ENCODE peak calls at places on chromosomes 16 and 17, in five cellular contexts. One of them, this sample, is unnamed.

GRCh38 chr16:82736161-82736697 is 109.5 kb downstream of the CDH13 start:
- DNase-seq in GM12878: no peak
- DNase-seq in A549: no peak
- DNase-seq in vagina: no peak
- DNase-seq in heart left ventricle: no peak
- DNase-seq in this sample: no peak

GRCh38 chr17:61131555-61131954 is 268.1 kb upstream of the TBX2 start:
- DNase-seq in heart left ventricle: no peak
- DNase-seq in GM12878: no peak
- DNase-seq in A549: no peak
- DNase-seq in vagina: no peak
- DNase-seq in this sample: no peak

GRCh38 chr17:38498353-38498752 is 70.1 kb downstream of the ARHGAP23 start:
- DNase-seq in heart left ventricle: no peak
- DNase-seq in GM12878: no peak
- DNase-seq in A549: no peak
- DNase-seq in vagina: no peak
- DNase-seq in this sample: no peak

GRCh38 chr16:17070882-17071592 is 399.7 kb downstream of the XYLT1 start:
- DNase-seq in GM12878: peak
- DNase-seq in vagina: no peak
- DNase-seq in heart left ventricle: no peak
- DNase-seq in A549: no peak
- DNase-seq in this sample: peak

GRCh38 chr17:33080091-33080490 is 88.4 kb downstream of the SPACA3 start:
- DNase-seq in A549: no peak
- DNase-seq in GM12878: no peak
- DNase-seq in vagina: no peak
- DNase-seq in heart left ventricle: no peak
- DNase-seq in this sample: no peak

GRCh38 chr17:17269926-17270773 is 10.9 kb downstream of the COPS3 start:
- DNase-seq in vagina: no peak
- DNase-seq in GM12878: no peak
- DNase-seq in A549: no peak
- DNase-seq in heart left ventricle: no peak
- DNase-seq in this sample: no peak

GRCh38 chr17:47730681-47731080 is 2.4 kb upstream of the TBX21 start:
- DNase-seq in vagina: no peak
- DNase-seq in heart left ventricle: no peak
- DNase-seq in GM12878: no peak
- DNase-seq in A549: no peak
- DNase-seq in this sample: no peak

GRCh38 chr17:41785091-41785875 is 1.2 kb downstream of the JUP start:
- DNase-seq in heart left ventricle: peak
- DNase-seq in GM12878: no peak
- DNase-seq in vagina: no peak
- DNase-seq in A549: no peak
- DNase-seq in this sample: no peak

GRCh38 chr16:11253009-11253994 is 2.7 kb downstream of the SOCS1 start:
- DNase-seq in A549: no peak
- DNase-seq in heart left ventricle: no peak
- DNase-seq in GM12878: no peak
- DNase-seq in vagina: no peak
- DNase-seq in this sample: no peak

GRCh38 chr17:61488878-61489718 is 36.9 kb downstream of the TBX4 start:
- DNase-seq in GM12878: no peak
- DNase-seq in A549: no peak
- DNase-seq in heart left ventricle: no peak
- DNase-seq in vagina: no peak
- DNase-seq in this sample: no peak

GRCh38 chr16:29806096-29806579 is at the start of gene MAZ:
- DNase-seq in vagina: no peak
- DNase-seq in heart left ventricle: no peak
- DNase-seq in A549: no peak
- DNase-seq in GM12878: no peak
- DNase-seq in this sample: no peak

GRCh38 chr17:64229815-64230550 is 33.1 kb downstream of the TEX2 start:
- DNase-seq in GM12878: no peak
- DNase-seq in heart left ventricle: no peak
- DNase-seq in A549: no peak
- DNase-seq in vagina: no peak
- DNase-seq in this sample: no peak

GRCh38 chr16:51524555-51525373 is 373.7 kb upstream of the SALL1 start:
- DNase-seq in GM12878: no peak
- DNase-seq in heart left ventricle: no peak
- DNase-seq in A549: peak
- DNase-seq in vagina: no peak
- DNase-seq in this sample: no peak

GRCh38 chr17:1324201-1324750 is 44.8 kb downstream of the TRARG1 start:
- DNase-seq in heart left ventricle: no peak
- DNase-seq in A549: no peak
- DNase-seq in vagina: no peak
- DNase-seq in GM12878: no peak
- DNase-seq in this sample: no peak
- H3K27ac ChIP-seq in heart left ventricle: no peak
- H3K27ac ChIP-seq in A549: no peak
- H3K27ac ChIP-seq in vagina: no peak
- H3K27ac ChIP-seq in GM12878: no peak
- H3K27ac ChIP-seq in this sample: no peak

DNA sequence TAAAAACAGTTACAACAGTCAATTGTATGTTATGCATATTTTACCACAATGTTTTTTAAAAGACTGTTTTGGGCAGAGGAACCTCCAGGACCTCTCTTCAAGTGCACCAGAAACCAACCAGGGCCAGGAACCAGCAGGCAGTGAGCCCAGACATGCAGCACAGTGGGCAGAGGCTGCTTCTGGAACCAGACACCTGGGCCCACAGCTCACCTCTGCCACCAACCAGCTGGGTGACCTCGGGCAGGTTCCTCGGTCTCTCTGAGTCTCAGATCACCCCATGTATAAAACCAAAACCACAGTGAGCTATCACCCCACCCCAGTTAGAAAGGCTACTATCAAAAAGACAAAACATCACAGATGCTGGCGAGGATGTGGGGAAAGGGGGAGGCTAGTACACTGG is 161.0 kb downstream of the C16orf95 start:
- DNase-seq in vagina: no peak
- DNase-seq in A549: no peak
- DNase-seq in GM12878: no peak
- DNase-seq in heart left ventricle: no peak
- DNase-seq in this sample: no peak
- TF ChIP-seq POLR2A in vagina: no peak
- TF ChIP-seq POLR2A in A549: no peak
- TF ChIP-seq POLR2A in GM12878: no peak
- TF ChIP-seq POLR2A in heart left ventricle: no peak
- TF ChIP-seq POLR2A in this sample: no peak

DNA sequence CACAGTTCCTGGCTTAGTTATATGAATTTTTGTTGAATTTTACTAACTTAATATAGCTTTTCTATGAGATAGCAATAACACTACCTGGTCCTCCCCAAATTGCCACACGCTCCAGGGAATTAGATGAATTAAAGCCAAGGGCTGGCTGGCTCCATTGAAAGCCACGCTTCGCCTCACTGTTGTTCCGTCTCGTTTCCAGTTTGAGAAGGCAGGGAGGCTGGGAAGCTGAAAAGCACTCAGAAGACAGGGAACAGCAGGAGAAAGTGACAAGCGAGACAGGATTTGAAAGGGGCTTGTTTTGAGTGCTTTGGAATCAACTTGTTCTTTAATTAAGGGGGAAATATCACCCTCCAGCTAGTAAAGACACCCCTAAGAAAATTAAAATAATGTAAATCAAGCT is 425.3 kb downstream of the CA10 start:
- DNase-seq in vagina: no peak
- DNase-seq in heart left ventricle: no peak
- DNase-seq in A549: no peak
- DNase-seq in GM12878: no peak
- DNase-seq in this sample: no peak
- H3K27ac ChIP-seq in vagina: no peak
- H3K27ac ChIP-seq in heart left ventricle: no peak
- H3K27ac ChIP-seq in A549: no peak
- H3K27ac ChIP-seq in GM12878: no peak
- H3K27ac ChIP-seq in this sample: no peak

GRCh38 chr17:56834380-56835258 is 668 bp downstream of the DGKE start:
- DNase-seq in A549: peak
- DNase-seq in heart left ventricle: peak
- DNase-seq in vagina: no peak
- DNase-seq in GM12878: peak
- DNase-seq in this sample: no peak

GRCh38 chr17:56833812-56834379 is at the start of the genes C17orf67 and DGKE:
- DNase-seq in GM12878: peak
- DNase-seq in vagina: no peak
- DNase-seq in A549: peak
- DNase-seq in heart left ventricle: peak
- DNase-seq in this sample: peak

GRCh38 chr17:56833023-56833811 is 503 bp downstream of the C17orf67 start:
- DNase-seq in vagina: no peak
- DNase-seq in heart left ventricle: peak
- DNase-seq in GM12878: peak
- DNase-seq in A549: peak
- DNase-seq in this sample: no peak

GRCh38 chr17:56832446-56832845 is 1.3 kb downstream of the C17orf67 start:
- DNase-seq in vagina: no peak
- DNase-seq in heart left ventricle: no peak
- DNase-seq in GM12878: no peak
- DNase-seq in A549: no peak
- DNase-seq in this sample: no peak

DNA sequence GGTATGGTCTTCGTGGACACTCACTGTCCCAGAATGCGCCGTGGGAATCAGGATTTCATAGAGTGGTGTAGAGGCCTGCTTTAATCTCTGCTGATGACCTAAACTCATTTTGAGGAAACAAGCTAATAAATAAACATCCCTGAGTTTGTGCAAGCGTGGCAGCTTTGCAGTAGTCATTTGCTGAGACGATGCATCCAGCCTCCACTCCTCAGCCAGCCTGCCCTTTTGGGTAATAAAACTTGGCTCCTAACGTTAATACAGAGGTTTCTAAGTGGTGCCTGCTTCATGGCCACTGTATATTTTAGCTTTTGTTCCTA is 1.3 kb downstream of the DGKE start:
- DNase-seq in heart left ventricle: no peak
- DNase-seq in A549: no peak
- DNase-seq in vagina: no peak
- DNase-seq in GM12878: no peak
- DNase-seq in this sample: no peak
- TF ChIP-seq POLR2A in heart left ventricle: no peak
- TF ChIP-seq POLR2A in A549: no peak
- TF ChIP-seq POLR2A in vagina: no peak
- TF ChIP-seq POLR2A in GM12878: no peak
- TF ChIP-seq POLR2A in this sample: no peak

GRCh38 chr17:72060084-72060483 is 60.7 kb upstream of the SOX9 start:
- DNase-seq in A549: no peak
- DNase-seq in vagina: no peak
- DNase-seq in heart left ventricle: no peak
- DNase-seq in GM12878: no peak
- DNase-seq in this sample: no peak

GRCh38 chr17:72065556-72065955 is 55.3 kb upstream of the SOX9 start:
- DNase-seq in A549: no peak
- DNase-seq in GM12878: no peak
- DNase-seq in vagina: no peak
- DNase-seq in heart left ventricle: no peak
- DNase-seq in this sample: no peak

GRCh38 chr17:72063756-72064461 is 56.9 kb upstream of the SOX9 start:
- DNase-seq in GM12878: no peak
- DNase-seq in A549: no peak
- DNase-seq in heart left ventricle: no peak
- DNase-seq in vagina: no peak
- DNase-seq in this sample: no peak

GRCh38 chr17:72063262-72063661 is 57.6 kb upstream of the SOX9 start:
- DNase-seq in vagina: no peak
- DNase-seq in heart left ventricle: no peak
- DNase-seq in GM12878: no peak
- DNase-seq in A549: no peak
- DNase-seq in this sample: no peak
- H3K27ac ChIP-seq in vagina: no peak
- H3K27ac ChIP-seq in heart left ventricle: no peak
- H3K27ac ChIP-seq in GM12878: no peak
- H3K27ac ChIP-seq in A549: no peak
- H3K27ac ChIP-seq in this sample: no peak

GRCh38 chr16:4957420-4957719 is 760 bp upstream of the SEC14L5 start:
- DNase-seq in vagina: no peak
- DNase-seq in A549: no peak
- DNase-seq in GM12878: no peak
- DNase-seq in heart left ventricle: no peak
- DNase-seq in this sample: no peak

GRCh38 chr16:4960579-4960978 is 2.4 kb downstream of the SEC14L5 start:
- DNase-seq in GM12878: no peak
- DNase-seq in vagina: no peak
- DNase-seq in A549: no peak
- DNase-seq in heart left ventricle: no peak
- DNase-seq in this sample: no peak

GRCh38 chr16:4954714-4955113 is 3.4 kb upstream of the SEC14L5 start:
- DNase-seq in heart left ventricle: no peak
- DNase-seq in vagina: no peak
- DNase-seq in GM12878: no peak
- DNase-seq in A549: no peak
- DNase-seq in this sample: no peak

GRCh38 chr16:4958510-4959111 is 481 bp downstream of the SEC14L5 start:
- DNase-seq in heart left ventricle: no peak
- DNase-seq in GM12878: no peak
- DNase-seq in vagina: no peak
- DNase-seq in A549: no peak
- DNase-seq in this sample: no peak

DNA sequence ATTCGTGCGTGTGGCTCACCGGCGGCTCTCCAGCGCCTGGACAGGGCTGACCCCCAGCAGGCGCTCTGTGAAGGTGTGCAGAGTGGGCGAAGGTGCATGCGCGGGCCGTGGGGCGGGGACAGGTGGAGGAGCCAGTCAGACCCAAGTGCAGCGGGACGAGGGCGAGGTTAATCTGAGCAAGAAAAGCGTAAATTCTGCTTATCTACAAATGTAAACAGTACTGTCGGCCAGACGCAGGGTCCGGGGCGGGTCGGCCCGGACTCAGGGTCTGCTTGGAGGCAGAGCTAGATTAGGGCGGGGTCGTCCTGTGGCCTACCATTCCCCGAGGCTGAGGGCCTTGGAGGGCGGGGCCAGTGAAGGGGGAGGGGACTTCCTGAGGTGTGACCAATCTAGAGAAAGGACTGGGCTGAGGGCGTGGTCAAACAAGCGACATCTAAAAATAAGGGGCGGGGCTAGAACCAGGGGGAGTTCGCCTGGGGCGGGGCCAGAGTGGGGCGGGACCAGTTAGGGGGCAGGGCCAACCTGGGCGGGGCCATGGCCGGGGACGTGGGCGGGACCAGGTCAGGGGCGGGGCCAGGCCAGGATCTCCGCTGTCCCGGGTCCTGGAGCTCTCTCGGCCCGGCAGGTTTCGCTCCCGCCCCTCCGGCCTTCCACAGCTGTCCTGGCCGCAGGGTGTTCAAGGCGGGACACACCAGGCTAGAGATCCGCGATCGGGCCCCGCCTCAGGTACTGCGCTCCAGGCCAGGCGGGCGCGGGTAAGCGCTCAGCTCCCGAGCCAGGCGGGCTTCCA is at the start of gene SEC14L5:
- DNase-seq in vagina: no peak
- DNase-seq in A549: peak
- DNase-seq in GM12878: peak
- DNase-seq in heart left ventricle: peak
- DNase-seq in this sample: peak
- TF ChIP-seq POLR2A in vagina: no peak
- TF ChIP-seq POLR2A in A549: no peak
- TF ChIP-seq POLR2A in GM12878: no peak
- TF ChIP-seq POLR2A in heart left ventricle: no peak
- TF ChIP-seq POLR2A in this sample: peak

This sample was measured in tibial nerve.